ENCODE peak calls at places on chromosomes 13 and 19, in four cellular contexts. Q, D, G and W are unnamed samples.

GRCh38 chr19:17859533-17860330 is at the start of gene RPL18A:
- DNase-seq in G (peak; percentile 99), Q (peak; percentile 99), D (peak; percentile 100), W (peak; percentile 98)

GRCh38 chr13:56953965-56954364 is 186.8 kb upstream of the PRR20A start:
- DNase-seq in Q (no peak), D (no peak), G (no peak), W (no peak)

GRCh38 chr13:84080748-84081530 is 198.7 kb upstream of the SLITRK1 start:
- DNase-seq in D (no peak), G (no peak), Q (no peak), W (no peak)

GRCh38 chr13:108961542-108962125 is 332.2 kb downstream of the MYO16 start:
- DNase-seq in G (no peak), D (peak; percentile 59), Q (no peak), W (peak; percentile 49)

GRCh38 chr19:48784527-48784926 is 26.3 kb downstream of the BCAT2 start:
- DNase-seq in Q (no peak), D (no peak), G (no peak), W (no peak)

GRCh38 chr19:55605637-55606470 is at the start of gene ZNF865:
- DNase-seq in G (peak; percentile 86), D (peak; percentile 87), Q (peak; percentile 81), W (peak; percentile 77)

GRCh38 chr19:40286235-40286530 is 1.0 kb upstream of the AKT2 start:
- DNase-seq in D (no peak), G (no peak), Q (no peak), W (no peak)

GRCh38 chr13:80599765-80600164 is 258.8 kb upstream of the SPRY2 start:
- DNase-seq in Q (no peak), G (no peak), D (no peak), W (no peak)

GRCh38 chr13:80630685-80631121 is 289.8 kb upstream of the SPRY2 start:
- DNase-seq in G (no peak), D (peak; percentile 33), Q (no peak), W (no peak)

GRCh38 chr19:33459220-33459619 is 62.4 kb downstream of the PEPD start:
- DNase-seq in Q (no peak), D (no peak), G (no peak), W (no peak)

GRCh38 chr13:76470991-76471390 is 415.2 kb downstream of the KCTD12 start:
- DNase-seq in D (no peak), Q (no peak), G (no peak), W (no peak)

GRCh38 chr13:100818706-100819105 is 144.1 kb upstream of the TMTC4 start:
- DNase-seq in G (no peak), Q (no peak), D (peak; percentile 7), W (no peak)

GRCh38 chr13:107370036-107370785 is 802.3 kb upstream of the ARGLU1 start:
- DNase-seq in G (no peak), Q (no peak), D (peak; percentile 80), W (no peak)

GRCh38 chr19:55160128-55160985 is 2.8 kb upstream of the TNNI3 start:
- DNase-seq in Q (peak; percentile 82), G (peak; percentile 91), D (peak; percentile 72), W (peak; percentile 97)

GRCh38 chr19:1027020-1027952 is 878 bp downstream of the CNN2 start:
- DNase-seq in Q (no peak), G (no peak), D (no peak), W (no peak)

GRCh38 chr13:89686171-89686570 is 1661.3 kb upstream of the MIR17HG start:
- DNase-seq in D (no peak), Q (no peak), G (no peak), W (no peak)

GRCh38 chr13:49731766-49732165 is 40.5 kb upstream of the EBPL start:
- DNase-seq in D (peak; percentile 76), Q (no peak), G (no peak), W (no peak)

GRCh38 chr13:64505511-64505910 is 2724.6 kb downstream of the PCDH9 start:
- DNase-seq in D (peak; percentile 42), G (no peak), Q (no peak), W (no peak)

GRCh38 chr19:35302446-35302845 is 10.5 kb downstream of the MAG start:
- DNase-seq in D (no peak), G (no peak), Q (no peak), W (no peak)

GRCh38 chr19:48283908-48284307 is 14.0 kb downstream of the ZNF114 start:
- DNase-seq in Q (no peak), G (no peak), D (peak; percentile 83), W (no peak)

GRCh38 chr19:17915940-17916593 is 16.7 kb upstream of the CCDC124 start:
- DNase-seq in Q (no peak), G (no peak), D (no peak), W (no peak)

GRCh38 chr13:23467048-23467931 is 33.8 kb upstream of the SACS start:
- DNase-seq in Q (no peak), D (no peak), G (no peak), W (no peak)

GRCh38 chr19:3062165-3063105 is at the start of gene TLE5:
- DNase-seq in Q (no peak), G (peak; percentile 80), D (no peak), W (peak; percentile 86)

GRCh38 chr19:58513694-58514563 is 2.1 kb upstream of the SLC27A5 start:
- DNase-seq in G (peak; percentile 94), D (peak; percentile 89), Q (peak; percentile 77), W (peak; percentile 96)

GRCh38 chr13:49098771-49099512 is 121.2 kb upstream of the MLNR start:
- DNase-seq in D (peak; percentile 23), Q (no peak), G (no peak), W (no peak)

GRCh38 chr13:109577191-109577700 is 209.1 kb downstream of the IRS2 start:
- DNase-seq in D (no peak), Q (no peak), G (no peak), W (no peak)

GRCh38 chr19:56942749-56943148 is 102.2 kb upstream of the PEG3 start:
- DNase-seq in Q (no peak), D (no peak), G (peak; percentile 8), W (no peak)

GRCh38 chr19:57558525-57558924 is 1.1 kb downstream of the ZNF550 start:
- DNase-seq in G (no peak), D (peak; percentile 28), Q (no peak), W (no peak)

GRCh38 chr19:10000171-10000826 is 10.0 kb downstream of the COL5A3 start:
- DNase-seq in D (peak; percentile 59), Q (peak; percentile 59), G (peak; percentile 75), W (peak; percentile 86)

GRCh38 chr13:73913043-73913740 is 221.0 kb downstream of the KLF12 start:
- DNase-seq in Q (no peak), G (no peak), D (peak; percentile 47), W (no peak)

GRCh38 chr13:70087247-70087646 is 20.4 kb upstream of the ATXN8OS start:
- DNase-seq in Q (no peak), G (no peak), D (no peak), W (no peak)

GRCh38 chr13:50292082-50292481 is 276.8 kb downstream of the KCNRG start:
- DNase-seq in Q (no peak), D (no peak), G (no peak), W (no peak)

DNA sequence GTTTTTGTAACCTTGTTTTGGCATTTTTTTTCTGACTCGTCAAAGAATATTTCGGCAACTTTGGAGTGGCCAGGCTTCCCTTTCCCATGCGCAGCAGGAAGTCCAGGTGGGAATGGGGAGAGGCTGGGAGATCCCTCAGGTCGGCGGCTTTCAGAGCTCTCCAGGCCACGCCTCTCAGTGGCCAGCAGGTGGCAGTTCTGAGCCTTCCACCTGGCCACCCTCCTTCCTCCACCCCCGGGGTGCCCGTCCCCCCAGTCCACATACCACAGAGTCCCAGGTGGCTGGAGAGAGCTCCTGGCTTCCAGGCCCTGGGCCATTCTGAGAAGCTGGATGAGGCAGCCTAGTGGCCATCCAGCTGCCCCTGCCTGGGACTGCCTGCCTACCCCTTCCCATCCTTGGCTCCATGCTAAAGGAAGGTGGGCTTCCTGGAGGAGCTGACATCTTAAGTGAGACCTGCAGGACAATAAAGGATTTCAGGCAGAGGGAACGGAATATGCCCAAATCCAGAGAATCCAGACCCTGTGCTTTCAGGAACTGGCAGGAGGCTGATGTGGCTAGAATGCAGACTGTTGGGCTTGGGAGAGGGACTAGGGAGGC is 46.3 kb downstream of the CCNE1 start:
- DNase-seq in D (no peak), Q (no peak), G (peak; percentile 34), W (peak; percentile 72)
- TF ChIP-seq CTCF in D (peak; percentile 52), Q (peak; percentile 64), G (peak; percentile 62), W (peak; percentile 76)

DNA sequence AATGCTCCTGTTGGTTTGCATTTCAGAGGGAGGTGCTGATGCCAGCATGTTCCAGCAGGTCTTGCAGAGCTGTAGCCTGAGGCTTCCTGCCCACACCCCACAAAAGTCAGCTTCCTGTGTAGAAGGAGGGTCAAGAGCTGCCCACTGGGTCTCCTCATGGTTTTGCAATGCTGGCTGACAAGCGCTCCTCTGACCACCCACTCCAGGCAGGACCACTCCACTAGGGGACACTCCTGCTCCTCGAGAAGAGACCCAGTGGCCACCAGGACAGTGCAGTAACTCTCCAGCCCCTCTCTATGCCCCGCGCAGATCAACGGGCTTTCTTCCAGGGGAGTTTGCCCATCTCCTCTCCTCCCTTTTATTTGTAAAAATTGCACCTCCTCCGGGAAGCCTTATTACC is 72.9 kb upstream of the UQCRFS1 start:
- DNase-seq in Q (no peak), G (no peak), D (no peak), W (no peak)
- TF ChIP-seq CTCF in Q (peak; percentile 31), G (no peak), D (no peak), W (no peak)

DNA sequence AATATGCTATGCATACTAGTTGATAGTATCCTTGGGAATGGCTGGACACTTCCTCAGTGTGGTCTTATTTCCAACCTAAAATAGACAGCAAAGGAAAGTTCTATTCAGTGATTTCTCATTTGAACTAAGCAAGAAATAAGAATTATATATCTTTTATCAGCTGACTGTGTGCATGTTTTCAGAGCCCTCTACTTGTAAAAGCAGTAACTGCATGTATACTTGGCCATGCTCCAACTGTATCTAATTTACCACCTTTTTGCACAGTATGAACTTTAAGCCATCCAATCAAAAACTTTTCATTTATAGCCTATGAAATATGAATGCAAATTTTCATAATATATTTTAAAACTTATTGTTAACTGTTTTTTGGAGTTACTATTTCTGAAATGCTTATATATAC is 136.4 kb upstream of the PCDH9 start:
- DNase-seq in G (no peak), D (peak; percentile 29), Q (no peak), W (no peak)
- TF ChIP-seq CTCF in G (no peak), D (peak; percentile 26), Q (no peak), W (no peak)

GRCh38 chr13:45882626-45883025 is 31.1 kb upstream of the SIAH3 start:
- DNase-seq in D (no peak), G (no peak), Q (no peak), W (no peak)

GRCh38 chr13:45878966-45879365 is 27.4 kb upstream of the SIAH3 start:
- DNase-seq in D (no peak), G (no peak), Q (no peak), W (no peak)

GRCh38 chr13:45876781-45877180 is 25.2 kb upstream of the SIAH3 start:
- DNase-seq in D (no peak), G (no peak), Q (no peak), W (no peak)

GRCh38 chr13:45880242-45880641 is 28.7 kb upstream of the SIAH3 start:
- DNase-seq in Q (no peak), G (no peak), D (no peak), W (no peak)

DNA sequence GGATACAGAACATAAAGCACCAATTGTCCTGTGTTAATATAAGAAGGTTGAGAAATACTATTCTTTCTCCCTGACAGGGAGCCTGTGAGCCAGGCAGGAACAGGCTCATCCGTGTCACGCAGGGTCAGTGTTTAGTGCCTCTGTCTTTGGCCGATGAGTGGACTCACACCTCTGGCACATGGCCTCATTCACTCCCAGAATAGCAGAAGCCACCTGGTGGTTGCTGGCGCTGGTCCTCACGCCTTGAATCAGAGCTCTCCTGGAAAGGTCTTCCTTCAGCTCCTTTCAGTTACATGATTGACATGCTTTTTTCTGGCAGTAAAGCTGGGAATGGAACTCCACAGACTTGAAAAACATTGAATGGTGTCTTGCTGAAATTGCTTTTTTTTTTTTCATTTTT is 28.1 kb upstream of the SIAH3 start:
- DNase-seq in G (peak; percentile 10), D (peak; percentile 9), Q (no peak), W (no peak)
- TF ChIP-seq CTCF in G (no peak), D (peak; percentile 35), Q (peak; percentile 44), W (peak; percentile 3)

GRCh38 chr19:5111051-5111450 is 142.1 kb downstream of the KDM4B start:
- DNase-seq in D (no peak), Q (no peak), G (no peak), W (no peak)
- TF ChIP-seq CTCF in D (no peak), Q (no peak), G (no peak), W (no peak)